ENCODE peak calls at places on chromosomes 16 and 17, in nine cellular contexts. One of them, this sample, is unnamed.
A peak's percentile ranks its signal among the peaks of the same experiment; 100 is the strongest.

GRCh38 chr17:5672815-5673430 is 88.6 kb upstream of the NLRP1 start:
- ATAC-seq in activated CD8-positive, alpha-beta T cell treated with anti-CD3 and anti-CD28 coated beads for 36 hours: no peak
- ATAC-seq in right lobe of liver: no peak
- ATAC-seq in pancreas: no peak
- ATAC-seq in left cardiac atrium: no peak
- ATAC-seq in right cardiac atrium: no peak
- ATAC-seq in stimulated activated naive CD8-positive, alpha-beta T cell treated with anti-CD3 and anti-CD28 coated beads, Interleukin-15, amount 100 ng/mL, for 72 hours: no peak
- ATAC-seq in heart right ventricle: no peak
- ATAC-seq in upper lobe of right lung: peak; percentile 48
- ATAC-seq in this sample: no peak

GRCh38 chr17:18070861-18071340 is 16.8 kb upstream of the DRG2 start:
- ATAC-seq in pancreas: peak; percentile 35
- ATAC-seq in upper lobe of right lung: no peak
- ATAC-seq in right lobe of liver: no peak
- ATAC-seq in heart right ventricle: no peak
- ATAC-seq in activated CD8-positive, alpha-beta T cell treated with anti-CD3 and anti-CD28 coated beads for 36 hours: peak; percentile 45
- ATAC-seq in stimulated activated naive CD8-positive, alpha-beta T cell treated with anti-CD3 and anti-CD28 coated beads, Interleukin-15, amount 100 ng/mL, for 72 hours: no peak
- ATAC-seq in right cardiac atrium: peak; percentile 36
- ATAC-seq in left cardiac atrium: peak; percentile 52
- ATAC-seq in this sample: no peak

GRCh38 chr16:51327001-51327400 is 175.9 kb upstream of the SALL1 start:
- ATAC-seq in right cardiac atrium: no peak
- ATAC-seq in upper lobe of right lung: no peak
- ATAC-seq in stimulated activated naive CD8-positive, alpha-beta T cell treated with anti-CD3 and anti-CD28 coated beads, Interleukin-15, amount 100 ng/mL, for 72 hours: no peak
- ATAC-seq in left cardiac atrium: no peak
- ATAC-seq in right lobe of liver: no peak
- ATAC-seq in activated CD8-positive, alpha-beta T cell treated with anti-CD3 and anti-CD28 coated beads for 36 hours: no peak
- ATAC-seq in pancreas: no peak
- ATAC-seq in heart right ventricle: no peak
- ATAC-seq in this sample: no peak

GRCh38 chr16:79269211-79269863 is 331.2 kb downstream of the MAF start:
- ATAC-seq in upper lobe of right lung: no peak
- ATAC-seq in heart right ventricle: no peak
- ATAC-seq in right cardiac atrium: no peak
- ATAC-seq in left cardiac atrium: no peak
- ATAC-seq in stimulated activated naive CD8-positive, alpha-beta T cell treated with anti-CD3 and anti-CD28 coated beads, Interleukin-15, amount 100 ng/mL, for 72 hours: peak; percentile 89
- ATAC-seq in right lobe of liver: no peak
- ATAC-seq in activated CD8-positive, alpha-beta T cell treated with anti-CD3 and anti-CD28 coated beads for 36 hours: peak; percentile 74
- ATAC-seq in pancreas: no peak
- ATAC-seq in this sample: no peak

GRCh38 chr17:49859991-49860953 is 12.4 kb upstream of the TAC4 start:
- ATAC-seq in stimulated activated naive CD8-positive, alpha-beta T cell treated with anti-CD3 and anti-CD28 coated beads, Interleukin-15, amount 100 ng/mL, for 72 hours: no peak
- ATAC-seq in left cardiac atrium: peak; percentile 36
- ATAC-seq in right lobe of liver: peak; percentile 16
- ATAC-seq in pancreas: peak; percentile 21
- ATAC-seq in right cardiac atrium: peak; percentile 10
- ATAC-seq in heart right ventricle: peak; percentile 26
- ATAC-seq in upper lobe of right lung: peak; percentile 58
- ATAC-seq in activated CD8-positive, alpha-beta T cell treated with anti-CD3 and anti-CD28 coated beads for 36 hours: no peak
- ATAC-seq in this sample: peak; percentile 24

GRCh38 chr17:65523853-65524664 is 37.4 kb downstream of the AXIN2 start:
- ATAC-seq in heart right ventricle: no peak
- ATAC-seq in pancreas: no peak
- ATAC-seq in right lobe of liver: no peak
- ATAC-seq in upper lobe of right lung: peak; percentile 80
- ATAC-seq in stimulated activated naive CD8-positive, alpha-beta T cell treated with anti-CD3 and anti-CD28 coated beads, Interleukin-15, amount 100 ng/mL, for 72 hours: no peak
- ATAC-seq in left cardiac atrium: no peak
- ATAC-seq in activated CD8-positive, alpha-beta T cell treated with anti-CD3 and anti-CD28 coated beads for 36 hours: no peak
- ATAC-seq in right cardiac atrium: no peak
- ATAC-seq in this sample: no peak

GRCh38 chr16:67917852-67918236 is 13.8 kb downstream of the CTRL start:
- ATAC-seq in upper lobe of right lung: peak; percentile 58
- ATAC-seq in activated CD8-positive, alpha-beta T cell treated with anti-CD3 and anti-CD28 coated beads for 36 hours: peak; percentile 100
- ATAC-seq in pancreas: peak; percentile 44
- ATAC-seq in heart right ventricle: no peak
- ATAC-seq in right cardiac atrium: peak; percentile 32
- ATAC-seq in stimulated activated naive CD8-positive, alpha-beta T cell treated with anti-CD3 and anti-CD28 coated beads, Interleukin-15, amount 100 ng/mL, for 72 hours: peak; percentile 100
- ATAC-seq in right lobe of liver: no peak
- ATAC-seq in left cardiac atrium: peak; percentile 90
- ATAC-seq in this sample: peak; percentile 61

GRCh38 chr16:54297154-54297553 is 10.6 kb upstream of the IRX3 start:
- ATAC-seq in left cardiac atrium: no peak
- ATAC-seq in activated CD8-positive, alpha-beta T cell treated with anti-CD3 and anti-CD28 coated beads for 36 hours: no peak
- ATAC-seq in pancreas: no peak
- ATAC-seq in right cardiac atrium: no peak
- ATAC-seq in upper lobe of right lung: no peak
- ATAC-seq in heart right ventricle: no peak
- ATAC-seq in right lobe of liver: no peak
- ATAC-seq in stimulated activated naive CD8-positive, alpha-beta T cell treated with anti-CD3 and anti-CD28 coated beads, Interleukin-15, amount 100 ng/mL, for 72 hours: no peak
- ATAC-seq in this sample: no peak

GRCh38 chr17:44004761-44005526 is 522 bp downstream of the NAGS start:
- ATAC-seq in upper lobe of right lung: peak; percentile 1
- ATAC-seq in activated CD8-positive, alpha-beta T cell treated with anti-CD3 and anti-CD28 coated beads for 36 hours: no peak
- ATAC-seq in right lobe of liver: peak; percentile 25
- ATAC-seq in stimulated activated naive CD8-positive, alpha-beta T cell treated with anti-CD3 and anti-CD28 coated beads, Interleukin-15, amount 100 ng/mL, for 72 hours: peak; percentile 2
- ATAC-seq in left cardiac atrium: no peak
- ATAC-seq in right cardiac atrium: no peak
- ATAC-seq in heart right ventricle: no peak
- ATAC-seq in pancreas: no peak
- ATAC-seq in this sample: no peak

GRCh38 chr17:66487933-66488572 is 185.6 kb downstream of the PRKCA start:
- ATAC-seq in right lobe of liver: peak; percentile 83
- ATAC-seq in heart right ventricle: no peak
- ATAC-seq in left cardiac atrium: no peak
- ATAC-seq in upper lobe of right lung: no peak
- ATAC-seq in stimulated activated naive CD8-positive, alpha-beta T cell treated with anti-CD3 and anti-CD28 coated beads, Interleukin-15, amount 100 ng/mL, for 72 hours: no peak
- ATAC-seq in pancreas: no peak
- ATAC-seq in activated CD8-positive, alpha-beta T cell treated with anti-CD3 and anti-CD28 coated beads for 36 hours: no peak
- ATAC-seq in right cardiac atrium: no peak
- ATAC-seq in this sample: no peak

GRCh38 chr17:53353919-53354351 is 468.8 kb upstream of the KIF2B start:
- ATAC-seq in right lobe of liver: no peak
- ATAC-seq in left cardiac atrium: peak; percentile 76
- ATAC-seq in pancreas: peak; percentile 27
- ATAC-seq in right cardiac atrium: no peak
- ATAC-seq in upper lobe of right lung: no peak
- ATAC-seq in heart right ventricle: no peak
- ATAC-seq in activated CD8-positive, alpha-beta T cell treated with anti-CD3 and anti-CD28 coated beads for 36 hours: no peak
- ATAC-seq in stimulated activated naive CD8-positive, alpha-beta T cell treated with anti-CD3 and anti-CD28 coated beads, Interleukin-15, amount 100 ng/mL, for 72 hours: no peak
- ATAC-seq in this sample: no peak

GRCh38 chr17:66431080-66431795 is 128.8 kb downstream of the PRKCA start:
- ATAC-seq in pancreas: peak; percentile 67
- ATAC-seq in left cardiac atrium: peak; percentile 70
- ATAC-seq in activated CD8-positive, alpha-beta T cell treated with anti-CD3 and anti-CD28 coated beads for 36 hours: no peak
- ATAC-seq in stimulated activated naive CD8-positive, alpha-beta T cell treated with anti-CD3 and anti-CD28 coated beads, Interleukin-15, amount 100 ng/mL, for 72 hours: no peak
- ATAC-seq in right lobe of liver: peak; percentile 63
- ATAC-seq in right cardiac atrium: no peak
- ATAC-seq in upper lobe of right lung: peak; percentile 82
- ATAC-seq in heart right ventricle: no peak
- ATAC-seq in this sample: peak; percentile 39